ENCODE peak calls at places on chromosomes 4 and X, in ten cellular contexts. D is fibroblast of lung; K is WTC11; N is activated T-helper 1 cell treated with Interleukin-2 at 50 U/mL for 16 hours; A is stimulated activated CD4-positive, alpha-beta T cell treated with anti-CD3 and anti-CD28 coated beads, Interleukin-1b, Interleukin-23, amount 100 ng/mL, for 4 hours; O is suprapubic skin; R is M059J; L is NAMALWA; Y is NCI-H1694 treated with DMSO at 0.1 percent for 48 hours; V is cardiac fibroblast. B is an unnamed sample.

GRCh38 chr4:184237612-184238011 is 19.9 kb upstream of the ENPP6 start:
- DNase-seq in L (no peak), V (peak; percentile 23), R (no peak), O (no peak), A (peak; percentile 33), D (no peak), Y (no peak), K (no peak), N (no peak), B (no peak)

GRCh38 chrX:141314441-141314840 is 72.1 kb upstream of the SPANXC start:
- DNase-seq in D (peak; percentile 37), O (no peak), R (no peak), K (no peak), V (peak; percentile 16), Y (no peak), N (no peak), L (no peak), A (no peak), B (no peak)

GRCh38 chrX:43557792-43558191 is 98.3 kb upstream of the MAOA start:
- DNase-seq in V (peak; percentile 75), D (peak; percentile 36), Y (peak; percentile 38), R (peak; percentile 62), N (peak; percentile 30), K (peak; percentile 21), L (peak; percentile 74), O (no peak), A (peak; percentile 47), B (no peak)

GRCh38 chrX:45240334-45240733 is 39.7 kb upstream of the DIPK2B start:
- DNase-seq in D (no peak), R (no peak), L (peak; percentile 1), Y (no peak), O (no peak), N (no peak), A (no peak), V (no peak), K (no peak), B (no peak)

GRCh38 chr4:55545133-55545532 is 1.6 kb downstream of the CLOCK start:
- DNase-seq in O (no peak), Y (no peak), D (peak; percentile 32), V (peak; percentile 27), K (no peak), N (no peak), A (no peak), L (no peak), R (no peak), B (no peak)

GRCh38 chrX:24448762-24449161 is 16.3 kb upstream of the PDK3 start:
- DNase-seq in N (no peak), O (no peak), V (no peak), K (no peak), L (no peak), D (peak; percentile 44), A (no peak), R (no peak), Y (no peak), B (no peak)

GRCh38 chr4:33837043-33837442 is 2407.3 kb downstream of the ARAP2 start:
- DNase-seq in K (no peak), A (no peak), V (peak; percentile 85), R (peak; percentile 85), Y (no peak), O (no peak), L (no peak), N (no peak), D (peak; percentile 91), B (no peak)

GRCh38 chrX:65697915-65698796 is 30.7 kb downstream of the MSN start:
- DNase-seq in V (peak; percentile 38), K (no peak), L (peak; percentile 72), D (peak; percentile 50), Y (no peak), N (peak; percentile 52), O (no peak), R (peak; percentile 68), A (peak; percentile 68), B (peak; percentile 76)

GRCh38 chr4:87527446-87528240 is 1.5 kb downstream of the SPARCL1 start:
- DNase-seq in Y (no peak), R (no peak), V (peak; percentile 42), A (no peak), D (peak; percentile 17), N (no peak), L (no peak), K (no peak), O (no peak), B (no peak)

GRCh38 chr4:123876640-123877039 is 480.0 kb downstream of the SPRY1 start:
- DNase-seq in Y (no peak), V (no peak), L (no peak), K (no peak), A (no peak), N (no peak), D (peak; percentile 59), R (no peak), O (no peak), B (no peak)

GRCh38 chr4:81351653-81352455 is 119.9 kb downstream of the RASGEF1B start:
- DNase-seq in K (peak; percentile 85), Y (peak; percentile 55), D (peak; percentile 53), A (peak; percentile 43), V (peak; percentile 88), N (peak; percentile 23), L (peak; percentile 85), O (peak; percentile 84), R (peak; percentile 51), B (no peak)

GRCh38 chrX:2989565-2989964 is 16.8 kb upstream of the ARSH start:
- DNase-seq in N (no peak), R (no peak), L (no peak), Y (no peak), K (no peak), O (no peak), V (no peak), A (no peak), D (no peak), B (no peak)

GRCh38 chrX:119475389-119476101 is 7.3 kb downstream of the SLC25A5 start:
- DNase-seq in D (peak; percentile 36), A (no peak), K (no peak), N (no peak), V (no peak), O (no peak), L (no peak), R (peak; percentile 15), Y (no peak), B (no peak)

GRCh38 chrX:1248381-1249061 is 20.1 kb upstream of the CSF2RA start:
- DNase-seq in N (no peak), R (no peak), D (no peak), A (no peak), K (peak; percentile 85), O (no peak), V (no peak), L (no peak), Y (no peak), B (no peak)

GRCh38 chr4:13544556-13545393 is 467 bp upstream of the NKX3-2 start:
- DNase-seq in K (peak; percentile 95), L (peak; percentile 38), R (peak; percentile 86), N (no peak), D (peak; percentile 48), Y (peak; percentile 48), V (peak; percentile 61), A (no peak), O (no peak), B (no peak)

GRCh38 chrX:42934020-42934701 is 156.2 kb upstream of the PPP1R2C start:
- DNase-seq in N (no peak), O (no peak), V (no peak), Y (no peak), L (peak; percentile 34), R (peak; percentile 40), A (no peak), K (no peak), D (peak; percentile 1), B (no peak)

GRCh38 chrX:8848921-8849320 is 47.7 kb upstream of the FAM9A start:
- DNase-seq in R (peak; percentile 61), V (no peak), A (no peak), N (no peak), O (no peak), L (no peak), D (peak; percentile 77), K (no peak), Y (no peak), B (no peak)

GRCh38 chr4:173415092-173415491 is 16.2 kb upstream of the SCRG1 start:
- DNase-seq in A (no peak), D (no peak), O (no peak), N (no peak), L (no peak), K (no peak), Y (no peak), V (peak; percentile 29), R (peak; percentile 27), B (no peak)

GRCh38 chr4:119795986-119796578 is 167.5 kb upstream of the PDE5A start:
- DNase-seq in D (no peak), O (no peak), V (no peak), Y (no peak), A (no peak), R (peak; percentile 38), N (no peak), K (no peak), L (no peak), B (no peak)

GRCh38 chr4:160969914-160970313 is 1193.9 kb downstream of the FSTL5 start:
- DNase-seq in D (no peak), A (no peak), N (no peak), O (no peak), V (no peak), R (no peak), K (no peak), Y (no peak), L (no peak), B (no peak)

GRCh38 chr4:72286185-72286584 is 254.4 kb downstream of the NPFFR2 start:
- DNase-seq in A (no peak), L (peak; percentile 19), O (no peak), K (no peak), D (peak; percentile 32), V (peak; percentile 52), Y (no peak), N (no peak), R (peak; percentile 4), B (no peak)

GRCh38 chr4:83767017-83767541 is 231.2 kb downstream of the GPAT3 start:
- DNase-seq in Y (no peak), R (no peak), A (no peak), O (no peak), N (no peak), D (no peak), L (no peak), K (no peak), V (no peak), B (no peak)

GRCh38 chrX:15336023-15336413 is 695 bp upstream of the PIGA start:
- DNase-seq in K (peak; percentile 11), N (no peak), A (no peak), Y (no peak), V (peak; percentile 77), L (peak; percentile 39), R (peak; percentile 66), O (no peak), D (peak; percentile 69), B (no peak)

GRCh38 chr4:4377683-4378082 is 9.2 kb upstream of the NSG1 start:
- DNase-seq in L (no peak), K (no peak), Y (no peak), D (no peak), V (peak; percentile 54), O (no peak), N (no peak), A (no peak), R (no peak), B (no peak)

GRCh38 chr4:152106781-152107321 is 346.0 kb upstream of the GATB start:
- DNase-seq in R (peak; percentile 82), Y (peak; percentile 84), A (no peak), O (no peak), L (no peak), N (no peak), K (no peak), D (peak; percentile 48), V (peak; percentile 5), B (no peak)

GRCh38 chrX:11426712-11427081 is 133.5 kb downstream of the AMELX start:
- DNase-seq in R (no peak), D (no peak), L (no peak), V (no peak), K (no peak), O (no peak), N (no peak), A (no peak), Y (no peak), B (no peak)

GRCh38 chr4:24895461-24895860 is 17.4 kb downstream of the CCDC149 start:
- DNase-seq in N (no peak), L (no peak), O (no peak), Y (no peak), K (no peak), R (no peak), A (no peak), D (no peak), V (no peak), B (no peak)

GRCh38 chrX:137418086-137418485 is 147.8 kb upstream of the ZIC3 start:
- DNase-seq in A (no peak), O (no peak), Y (no peak), R (no peak), N (no peak), K (no peak), L (no peak), D (no peak), V (no peak), B (no peak)

B was measured in Right ventricle myocardium inferior.